ENCODE peak calls at places on chromosome 1, in ten cellular contexts. R, I, Z, G, K, C, A, F, L and T are unnamed samples.
A peak's percentile ranks its signal among the peaks of the same experiment; 100 is the strongest.

GRCh38 chr1:169024800-169025253 is 81.7 kb upstream of the ATP1B1 start:
- DNase-seq in C (no peak), A (no peak), K (no peak), I (no peak), G (no peak), L (no peak), F (no peak), Z (no peak), R (peak; percentile 97), T (no peak)

GRCh38 chr1:235920596-235921375 is 54.1 kb upstream of the LYST start:
- DNase-seq in L (no peak), A (no peak), K (no peak), I (no peak), Z (no peak), R (no peak), F (peak; percentile 49), G (no peak), C (no peak), T (peak; percentile 65)

GRCh38 chr1:156065212-156065611 is 4.3 kb downstream of the RAB25 start:
- DNase-seq in C (no peak), I (no peak), R (no peak), L (no peak), K (no peak), A (no peak), F (no peak), Z (no peak), G (no peak), T (no peak)

GRCh38 chr1:46020005-46020404 is 112.4 kb downstream of the PIK3R3 start:
- DNase-seq in K (no peak), Z (no peak), R (no peak), A (no peak), C (no peak), L (no peak), G (no peak), F (no peak), I (no peak), T (no peak)

GRCh38 chr1:22376546-22376945 is 75.1 kb upstream of the ZBTB40 start:
- DNase-seq in G (no peak), L (no peak), I (no peak), K (no peak), F (no peak), C (no peak), Z (no peak), A (no peak), R (no peak), T (no peak)

GRCh38 chr1:232856556-232856955 is 51.3 kb downstream of the MAP10 start:
- DNase-seq in A (no peak), I (no peak), L (no peak), G (no peak), Z (no peak), C (no peak), K (no peak), F (no peak), R (no peak), T (no peak)

GRCh38 chr1:235401251-235401650 is 34.0 kb downstream of the TBCE start:
- DNase-seq in F (no peak), I (no peak), C (no peak), K (no peak), L (no peak), G (no peak), A (no peak), R (no peak), Z (no peak), T (peak; percentile 29)

GRCh38 chr1:231878737-231879136 is 252.1 kb downstream of the DISC1 start:
- DNase-seq in L (no peak), C (no peak), Z (no peak), A (no peak), I (no peak), F (no peak), R (no peak), K (no peak), G (no peak), T (no peak)

GRCh38 chr1:110203021-110203661 is 7.0 kb upstream of the KCNC4 start:
- DNase-seq in A (peak; percentile 67), I (no peak), L (peak; percentile 76), Z (peak; percentile 70), K (peak; percentile 63), G (no peak), C (peak; percentile 73), F (peak; percentile 66), R (no peak), T (peak; percentile 68)

GRCh38 chr1:198165927-198166647 is 9.3 kb downstream of the NEK7 start:
- DNase-seq in F (no peak), K (no peak), L (no peak), C (no peak), A (no peak), R (peak; percentile 56), I (no peak), Z (no peak), G (no peak), T (no peak)

GRCh38 chr1:8293641-8294169 is 24.2 kb upstream of the SLC45A1 start:
- DNase-seq in I (no peak), A (no peak), G (no peak), F (no peak), K (no peak), C (no peak), L (no peak), R (no peak), Z (no peak), T (no peak)

GRCh38 chr1:118151312-118151937 is 33.6 kb downstream of the SPAG17 start:
- DNase-seq in K (peak; percentile 35), I (no peak), L (peak; percentile 73), Z (peak; percentile 37), A (peak; percentile 76), G (peak; percentile 65), F (peak; percentile 67), C (peak; percentile 64), R (no peak), T (peak; percentile 54)

GRCh38 chr1:201914456-201915235 is 25.9 kb downstream of the SHISA4 start:
- DNase-seq in I (no peak), L (no peak), K (no peak), Z (no peak), C (no peak), F (no peak), R (no peak), G (no peak), A (no peak), T (no peak)

GRCh38 chr1:43984855-43985254 is 5.8 kb downstream of the B4GALT2 start:
- DNase-seq in K (no peak), F (no peak), A (no peak), R (no peak), I (no peak), C (no peak), Z (no peak), G (no peak), L (no peak), T (no peak)

GRCh38 chr1:43983253-43983904 is 4.4 kb downstream of the B4GALT2 start:
- DNase-seq in I (no peak), R (no peak), F (no peak), G (no peak), Z (no peak), K (no peak), A (no peak), C (no peak), L (no peak), T (no peak)

GRCh38 chr1:43987159-43988022 is 4.0 kb upstream of the CCDC24 start:
- DNase-seq in L (no peak), F (no peak), Z (no peak), R (no peak), K (no peak), G (no peak), A (no peak), I (no peak), C (no peak), T (no peak)

GRCh38 chr1:43985984-43986595 is 5.3 kb upstream of the CCDC24 start:
- DNase-seq in I (no peak), G (no peak), A (no peak), R (no peak), F (peak; percentile 52), L (no peak), K (no peak), Z (no peak), C (no peak), T (no peak)

DNA sequence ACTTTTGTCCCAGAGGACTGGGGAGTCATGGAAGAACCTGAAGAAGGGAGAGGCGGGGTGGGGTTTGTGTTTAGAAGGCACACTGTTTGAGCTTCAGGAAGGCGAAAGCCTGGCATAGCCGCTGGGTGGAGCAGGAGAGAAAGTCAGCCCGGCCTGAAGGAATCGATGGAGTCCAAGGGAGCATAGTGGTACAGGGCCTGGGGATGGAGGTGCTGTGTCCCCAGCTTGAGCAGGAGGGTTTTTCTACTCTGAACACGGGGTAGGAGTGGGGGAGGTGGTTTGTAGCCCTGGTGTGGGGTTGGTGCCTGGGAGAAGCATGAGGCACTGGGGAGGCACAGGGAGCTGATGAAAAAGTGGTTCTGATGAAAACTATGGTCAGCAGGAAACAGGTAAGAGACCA is 4.7 kb upstream of the CCDC24 start:
- DNase-seq in Z (peak; percentile 25), L (no peak), R (no peak), A (no peak), C (no peak), F (no peak), I (no peak), G (no peak), K (no peak), T (no peak)
- TF ChIP-seq CTCF in Z (no peak), L (no peak), R (no peak), A (peak; percentile 12), C (no peak), F (peak; percentile 29), I (no peak), G (no peak), K (no peak), T (no peak)

GRCh38 chr1:29328897-29329775 is 92.8 kb downstream of the PTPRU start:
- DNase-seq in A (no peak), L (no peak), R (no peak), Z (no peak), K (no peak), C (no peak), G (no peak), F (no peak), I (no peak), T (no peak)
- TF ChIP-seq CTCF in A (no peak), L (no peak), R (no peak), Z (no peak), K (no peak), C (no peak), G (no peak), F (no peak), I (no peak), T (no peak)

GRCh38 chr1:193919827-193920226 is 733.4 kb upstream of the B3GALT2 start:
- DNase-seq in G (no peak), I (no peak), R (no peak), Z (no peak), A (peak; percentile 32), F (no peak), C (no peak), K (no peak), L (no peak), T (peak; percentile 3)

GRCh38 chr1:193914871-193915270 is 728.5 kb upstream of the B3GALT2 start:
- DNase-seq in F (peak; percentile 6), I (no peak), C (no peak), A (no peak), K (no peak), Z (no peak), R (no peak), L (no peak), G (no peak), T (no peak)

GRCh38 chr1:193916452-193916851 is 730.0 kb upstream of the B3GALT2 start:
- DNase-seq in C (no peak), F (no peak), I (no peak), G (no peak), Z (no peak), A (no peak), R (no peak), K (no peak), L (no peak), T (no peak)
- TF ChIP-seq CTCF in C (no peak), F (no peak), I (no peak), G (no peak), Z (no peak), A (no peak), R (no peak), K (no peak), L (no peak), T (no peak)

GRCh38 chr1:58816072-58816746 is 32.4 kb upstream of the JUN start:
- DNase-seq in G (peak; percentile 92), C (peak; percentile 91), A (peak; percentile 87), L (peak; percentile 64), R (no peak), F (peak; percentile 79), K (peak; percentile 83), Z (peak; percentile 93), I (peak; percentile 58), T (peak; percentile 93)
- TF ChIP-seq CTCF in G (no peak), C (no peak), A (peak; percentile 24), L (peak; percentile 27), R (peak; percentile 16), F (no peak), K (no peak), Z (no peak), I (no peak), T (peak; percentile 35)